ENCODE peak calls at places on chromosomes 6 and 20, in seven cellular contexts. E is activated CD8-positive, alpha-beta T cell treated with anti-CD3 and anti-CD28 coated beads for 36 hours; B is progenitor cell of endocrine pancreas; X is mucosa of descending colon; I is heart left ventricle; A is IMR-90; N is endodermal cell. Z is an unnamed sample.
A peak's percentile ranks its signal among the peaks of the same experiment; 100 is the strongest.

GRCh38 chr20:47230811-47231256 is 125.7 kb downstream of the ZMYND8 start:
- DNase-seq in E (no peak), B (no peak), X (no peak), I (no peak), A (peak; percentile 57), N (no peak), Z (no peak)

GRCh38 chr6:150354754-150355571 is 13.8 kb upstream of the IYD start:
- DNase-seq in E (no peak), B (no peak), X (no peak), I (no peak), A (peak; percentile 6), N (no peak), Z (no peak)

GRCh38 chr6:163984446-163984936 is 570.0 kb downstream of the QKI start:
- DNase-seq in E (no peak), B (no peak), X (no peak), I (no peak), A (no peak), N (no peak), Z (no peak)

GRCh38 chr6:169932491-169932890 is 181.1 kb downstream of the ERMARD start:
- DNase-seq in E (no peak), B (no peak), X (no peak), I (no peak), A (no peak), N (no peak), Z (no peak)

GRCh38 chr6:128532827-128533226 is 12.4 kb upstream of the PTPRK start:
- DNase-seq in E (no peak), B (no peak), X (no peak), I (no peak), A (peak; percentile 55), N (no peak), Z (no peak)

GRCh38 chr20:5969348-5969935 is 19.0 kb downstream of the MCM8 start:
- DNase-seq in E (no peak), B (no peak), X (no peak), I (no peak), A (no peak), N (peak; percentile 68), Z (no peak)

GRCh38 chr6:16239090-16239797 is 857 bp downstream of the GMPR start:
- DNase-seq in E (peak; percentile 39), B (no peak), X (peak; percentile 76), I (peak; percentile 33), A (peak; percentile 44), N (peak; percentile 92), Z (peak; percentile 21)

GRCh38 chr20:57588596-57588995 is 27.7 kb downstream of the PCK1 start:
- DNase-seq in E (no peak), B (no peak), X (peak; percentile 28), I (no peak), A (no peak), N (no peak), Z (no peak)

GRCh38 chr20:25487306-25487705 is 79.8 kb downstream of the GINS1 start:
- DNase-seq in E (no peak), B (no peak), X (no peak), I (no peak), A (no peak), N (no peak), Z (no peak)

GRCh38 chr6:69866351-69867074 is at the start of gene COL19A1:
- DNase-seq in E (peak; percentile 39), B (peak; percentile 11), X (peak; percentile 38), I (peak; percentile 15), A (no peak), N (peak; percentile 82), Z (peak; percentile 15)

GRCh38 chr6:14035448-14035847 is 82.1 kb upstream of the CD83 start:
- DNase-seq in E (no peak), B (no peak), X (no peak), I (no peak), A (peak; percentile 96), N (peak; percentile 78), Z (no peak)

GRCh38 chr6:133917781-133918180 is 28.9 kb downstream of the TCF21 start:
- DNase-seq in E (no peak), B (no peak), X (no peak), I (no peak), A (no peak), N (no peak), Z (no peak)

GRCh38 chr6:116395647-116396046 is 24.9 kb downstream of the DSE start:
- DNase-seq in E (no peak), B (no peak), X (no peak), I (no peak), A (no peak), N (no peak), Z (no peak)

DNA sequence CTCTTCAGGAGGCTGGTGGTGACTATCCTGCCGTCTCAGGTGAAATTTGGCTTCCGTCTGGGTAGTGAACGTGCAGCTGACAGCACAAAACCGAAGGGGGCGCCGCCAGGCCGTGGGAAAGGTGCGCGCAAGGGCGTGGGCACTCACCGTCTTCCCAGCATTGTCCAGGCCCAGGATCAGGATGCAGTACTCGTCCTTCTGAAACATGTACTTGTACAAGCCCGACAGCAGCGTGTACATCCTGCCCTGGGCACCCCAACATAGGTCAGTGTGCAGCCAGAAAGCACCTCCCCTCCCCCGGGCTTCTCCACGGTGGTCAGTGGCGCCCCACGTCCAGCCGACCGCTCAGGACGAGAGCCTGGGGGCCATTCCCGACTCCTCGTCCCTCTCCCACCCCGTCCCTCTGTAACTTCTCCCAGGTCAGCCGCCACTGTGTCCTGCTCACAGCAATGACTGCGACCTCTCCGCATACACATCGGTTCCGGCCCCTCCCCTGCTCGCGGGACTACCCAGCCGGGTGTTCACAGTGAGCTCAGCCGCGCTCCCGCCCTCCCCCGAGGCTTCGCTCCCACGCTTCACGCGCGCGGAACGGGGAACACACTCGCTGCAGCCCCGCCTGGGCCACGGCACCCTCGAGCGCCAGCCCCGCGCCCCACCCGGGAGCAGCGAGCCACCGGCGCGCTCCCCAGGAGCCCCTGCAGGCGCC is 771 bp downstream of the ARFRP1 start:
- DNase-seq in E (peak; percentile 75), B (peak; percentile 12), X (peak; percentile 77), I (peak; percentile 45), A (peak; percentile 35), N (peak; percentile 75), Z (peak; percentile 58)
- TF ChIP-seq CTCF in E (peak; percentile 56), B (peak; percentile 47), X (no peak), I (peak; percentile 33), A (peak; percentile 25), N (peak; percentile 66), Z (no peak)

GRCh38 chr6:25468881-25469280 is 183.1 kb upstream of the SCGN start:
- DNase-seq in E (no peak), B (no peak), X (no peak), I (no peak), A (no peak), N (no peak), Z (no peak)

GRCh38 chr6:25469797-25470388 is 182.1 kb upstream of the SCGN start:
- DNase-seq in E (no peak), B (no peak), X (no peak), I (no peak), A (no peak), N (no peak), Z (no peak)

GRCh38 chr6:25476126-25476525 is 175.9 kb upstream of the SCGN start:
- DNase-seq in E (no peak), B (no peak), X (no peak), I (no peak), A (peak; percentile 11), N (no peak), Z (no peak)

GRCh38 chr6:25473447-25473846 is 178.6 kb upstream of the SCGN start:
- DNase-seq in E (no peak), B (no peak), X (no peak), I (no peak), A (no peak), N (no peak), Z (no peak)

DNA sequence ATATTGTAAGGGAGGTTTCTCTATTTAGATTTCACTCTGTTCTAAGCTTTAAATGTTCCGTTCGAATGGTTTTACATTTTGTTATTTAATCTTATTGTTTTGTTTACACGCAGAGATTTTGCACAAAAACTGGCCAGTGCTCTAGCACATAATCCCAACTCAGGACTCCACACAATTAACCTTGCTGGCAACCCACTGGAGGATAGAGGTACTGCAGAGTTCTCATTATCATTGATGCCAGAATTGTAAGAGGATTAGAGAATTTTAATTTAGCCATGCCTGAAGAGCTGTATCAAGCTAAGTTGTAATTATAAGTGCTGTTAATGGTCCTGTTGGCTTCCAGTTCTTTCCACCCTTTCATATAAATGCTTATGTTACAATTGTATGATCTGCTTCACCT is 179.7 kb upstream of the SCGN start:
- DNase-seq in E (no peak), B (no peak), X (no peak), I (no peak), A (no peak), N (no peak), Z (no peak)
- TF ChIP-seq CTCF in E (peak; percentile 45), B (peak; percentile 37), X (no peak), I (no peak), A (peak; percentile 11), N (peak; percentile 65), Z (no peak)

GRCh38 chr6:20481281-20481680 is 53.0 kb upstream of the CDKAL1 start:
- DNase-seq in E (no peak), B (no peak), X (no peak), I (no peak), A (no peak), N (no peak), Z (no peak)
- TF ChIP-seq CTCF in E (no peak), B (no peak), X (no peak), I (no peak), A (no peak), N (no peak), Z (no peak)

DNA sequence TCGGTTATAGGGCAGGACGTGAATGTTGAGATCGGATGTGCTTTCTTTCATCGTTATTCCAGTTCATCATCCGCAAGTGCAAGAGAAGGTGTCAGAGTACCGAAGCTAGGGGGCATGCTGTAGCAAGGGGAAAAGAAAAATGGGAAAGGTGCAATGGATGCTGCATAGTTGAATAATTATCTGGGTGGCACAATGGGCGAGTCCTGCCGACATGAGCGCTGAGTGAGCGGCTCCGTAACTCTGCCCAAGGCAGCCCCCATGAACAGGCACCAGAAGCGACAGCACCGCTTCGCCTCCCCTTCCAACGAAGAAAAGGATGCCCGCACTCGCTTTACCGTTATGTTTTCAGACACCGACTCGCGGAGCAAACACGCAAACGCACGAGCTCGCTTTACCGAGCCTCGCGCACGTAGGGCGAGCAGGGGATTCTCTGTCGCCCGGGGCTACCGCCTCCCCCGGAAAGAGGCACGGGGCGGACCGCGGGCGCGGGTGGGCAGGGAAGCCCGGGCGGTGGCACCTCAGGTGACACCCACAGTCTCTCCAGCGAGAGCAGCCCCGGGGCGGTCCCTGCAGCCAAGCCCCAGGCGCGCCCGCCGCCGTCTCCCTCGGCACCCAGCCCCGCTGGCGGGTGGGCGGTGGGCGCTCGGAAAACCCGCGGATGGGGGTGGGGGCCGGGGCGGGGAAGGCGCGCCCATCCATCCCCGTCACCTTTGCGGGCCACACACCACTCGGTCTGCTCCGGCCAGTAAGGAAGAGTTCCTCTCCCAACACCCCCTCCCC is 654 bp downstream of the WASF1 start:
- DNase-seq in E (peak; percentile 77), B (peak; percentile 26), X (peak; percentile 63), I (peak; percentile 29), A (peak; percentile 53), N (peak; percentile 76), Z (peak; percentile 42)
- TF ChIP-seq CTCF in E (no peak), B (peak; percentile 53), X (peak; percentile 31), I (peak; percentile 68), A (peak; percentile 60), N (peak; percentile 75), Z (no peak)

DNA sequence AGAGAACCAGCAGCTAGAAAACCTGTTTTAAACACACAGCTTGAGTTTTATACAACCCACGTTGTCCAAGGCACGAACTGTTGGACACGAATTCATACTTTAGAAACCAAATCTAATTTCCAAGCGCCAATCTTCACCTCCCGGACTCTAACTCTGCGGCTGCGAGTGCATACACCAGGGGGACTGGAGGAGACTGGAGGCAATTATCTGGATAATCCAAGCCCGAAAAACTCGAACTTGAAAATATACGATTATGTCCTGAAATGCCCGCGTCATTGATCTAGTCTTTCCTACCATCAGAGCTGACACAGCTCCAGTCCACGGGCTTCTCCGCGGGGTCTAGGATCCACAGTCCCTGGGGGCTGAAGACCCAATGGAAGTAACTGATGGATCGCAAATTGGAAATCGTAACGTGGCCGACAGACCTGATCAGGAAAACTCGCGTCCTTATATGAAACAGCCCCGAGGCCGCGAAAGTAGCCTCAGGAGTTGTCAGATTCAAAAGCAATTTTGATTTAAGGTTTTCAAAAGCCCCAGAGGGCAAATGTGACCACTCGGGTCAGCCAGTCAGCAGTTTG is 809 bp upstream of the HEY2 start:
- DNase-seq in E (peak; percentile 10), B (no peak), X (no peak), I (no peak), A (peak; percentile 10), N (no peak), Z (no peak)
- TF ChIP-seq CTCF in E (no peak), B (peak; percentile 9), X (no peak), I (no peak), A (no peak), N (peak; percentile 43), Z (no peak)

Z was measured in natural killer cell.